ENCODE peak calls at places on chromosomes 6 and 20, in eight cellular contexts. Q, J, S, V, Y, F, E and A are unnamed samples.

GRCh38 chr20:20497242-20497985 is 129.5 kb downstream of the INSM1 start:
- DNase-seq in Q (no peak), J (no peak), E (no peak), S (no peak), V (no peak), F (no peak), Y (no peak), A (no peak)

GRCh38 chr6:107866606-107867301 is 42.6 kb upstream of the SCML4 start:
- DNase-seq in V (peak), F (no peak), Y (no peak), E (no peak), S (no peak), J (peak), Q (peak), A (no peak)

GRCh38 chr6:144104898-144105487 is 9.6 kb upstream of the SF3B5 start:
- DNase-seq in F (no peak), Y (peak), E (no peak), V (peak), Q (peak), J (peak), S (no peak), A (no peak)

GRCh38 chr20:34412453-34412852 is 49.4 kb downstream of the ITCH start:
- DNase-seq in Q (no peak), V (no peak), Y (no peak), E (no peak), F (no peak), J (no peak), S (no peak), A (no peak)

GRCh38 chr6:156774872-156775405 is 2.2 kb upstream of the ARID1B start:
- DNase-seq in F (no peak), Y (no peak), E (no peak), V (no peak), J (no peak), S (no peak), Q (no peak), A (no peak)

GRCh38 chr6:168908887-168909286 is 344.8 kb downstream of the THBS2 start:
- DNase-seq in J (no peak), V (no peak), E (no peak), F (no peak), Y (no peak), S (no peak), Q (no peak), A (no peak)

GRCh38 chr6:57143690-57144089 is 28.4 kb upstream of the BAG2 start:
- DNase-seq in S (no peak), Y (no peak), E (no peak), J (no peak), V (no peak), F (no peak), Q (no peak), A (no peak)

GRCh38 chr20:41249371-41249770 is 68.2 kb downstream of the ZHX3 start:
- DNase-seq in Q (no peak), V (no peak), Y (no peak), S (no peak), J (peak), F (no peak), E (no peak), A (peak)

GRCh38 chr20:52031574-52032303 is 159.8 kb downstream of the ZFP64 start:
- DNase-seq in V (peak), E (no peak), J (no peak), Q (no peak), Y (no peak), F (no peak), S (no peak), A (no peak)

GRCh38 chr6:151806757-151807512 is 547 bp upstream of the ESR1 start:
- DNase-seq in S (peak), V (no peak), Y (no peak), E (no peak), J (no peak), Q (no peak), F (no peak), A (no peak)

GRCh38 chr20:1297486-1297885 is 31.4 kb downstream of the SNPH start:
- DNase-seq in V (no peak), F (peak), Q (no peak), S (no peak), Y (no peak), E (no peak), J (no peak), A (no peak)

GRCh38 chr6:116278853-116279231 is 888 bp downstream of the TSPYL1 start:
- DNase-seq in Y (no peak), E (no peak), J (peak), F (peak), S (no peak), Q (no peak), V (peak), A (no peak)

GRCh38 chr20:47396762-47397476 is 40.4 kb upstream of the ZMYND8 start:
- DNase-seq in Q (no peak), E (no peak), F (no peak), Y (no peak), V (peak), J (no peak), S (no peak), A (no peak)

GRCh38 chr6:45502446-45502845 is 124.7 kb upstream of the SUPT3H start:
- DNase-seq in J (no peak), E (no peak), Q (no peak), F (no peak), S (no peak), V (no peak), Y (no peak), A (no peak)

GRCh38 chr20:44738779-44739477 is 6.7 kb upstream of the KCNK15 start:
- DNase-seq in Q (peak), S (peak), E (peak), Y (no peak), J (peak), F (no peak), V (peak), A (peak)

GRCh38 chr6:1525364-1526038 is 84.2 kb upstream of the FOXC1 start:
- DNase-seq in S (no peak), Y (no peak), V (no peak), F (no peak), E (no peak), J (no peak), Q (no peak), A (no peak)

DNA sequence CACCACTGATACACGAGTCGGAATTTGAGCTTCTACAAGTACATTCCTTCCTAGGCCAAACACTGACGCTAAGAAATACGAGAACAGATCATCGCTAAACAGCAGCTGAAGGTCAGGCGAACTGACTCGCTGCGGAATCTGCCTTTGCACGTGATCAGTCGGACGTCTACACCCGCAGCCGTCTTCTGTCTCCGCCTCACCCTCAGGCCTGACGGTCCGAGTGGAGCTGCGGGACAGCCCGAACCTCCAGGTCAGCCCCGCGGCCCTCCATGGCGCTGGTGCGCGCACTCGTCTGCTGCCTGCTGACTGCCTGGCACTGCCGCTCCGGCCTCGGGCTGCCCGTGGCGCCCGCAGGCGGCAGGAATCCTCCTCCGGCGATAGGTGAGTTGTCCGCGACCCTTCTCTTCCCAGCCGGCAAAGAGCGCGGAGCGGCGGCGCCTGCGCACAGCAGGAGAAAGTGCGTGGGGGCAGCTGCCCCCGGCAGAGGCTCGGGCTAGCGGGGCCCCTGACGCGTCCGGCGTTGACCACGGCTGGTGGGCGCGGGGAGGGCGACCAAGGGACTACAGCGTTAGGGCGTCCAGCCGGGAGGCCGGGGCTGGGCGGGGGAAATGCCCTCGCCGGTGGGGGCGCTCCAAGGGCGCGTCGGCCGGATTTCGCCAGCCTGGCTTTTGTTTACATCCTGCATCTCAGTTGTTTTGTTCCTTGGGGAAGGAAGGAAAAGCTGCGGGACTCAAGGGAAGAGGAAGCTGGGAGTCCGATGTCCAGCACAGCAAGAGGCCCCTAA is at the start of gene SMPDL3A:
- DNase-seq in Y (peak), F (peak), S (peak), V (peak), E (peak), J (peak), Q (peak), A (peak)
- TF ChIP-seq POLR2AphosphoS5 in Y (no peak), F (peak), S (peak), V (peak), E (no peak), J (no peak), Q (peak), A (no peak)

DNA sequence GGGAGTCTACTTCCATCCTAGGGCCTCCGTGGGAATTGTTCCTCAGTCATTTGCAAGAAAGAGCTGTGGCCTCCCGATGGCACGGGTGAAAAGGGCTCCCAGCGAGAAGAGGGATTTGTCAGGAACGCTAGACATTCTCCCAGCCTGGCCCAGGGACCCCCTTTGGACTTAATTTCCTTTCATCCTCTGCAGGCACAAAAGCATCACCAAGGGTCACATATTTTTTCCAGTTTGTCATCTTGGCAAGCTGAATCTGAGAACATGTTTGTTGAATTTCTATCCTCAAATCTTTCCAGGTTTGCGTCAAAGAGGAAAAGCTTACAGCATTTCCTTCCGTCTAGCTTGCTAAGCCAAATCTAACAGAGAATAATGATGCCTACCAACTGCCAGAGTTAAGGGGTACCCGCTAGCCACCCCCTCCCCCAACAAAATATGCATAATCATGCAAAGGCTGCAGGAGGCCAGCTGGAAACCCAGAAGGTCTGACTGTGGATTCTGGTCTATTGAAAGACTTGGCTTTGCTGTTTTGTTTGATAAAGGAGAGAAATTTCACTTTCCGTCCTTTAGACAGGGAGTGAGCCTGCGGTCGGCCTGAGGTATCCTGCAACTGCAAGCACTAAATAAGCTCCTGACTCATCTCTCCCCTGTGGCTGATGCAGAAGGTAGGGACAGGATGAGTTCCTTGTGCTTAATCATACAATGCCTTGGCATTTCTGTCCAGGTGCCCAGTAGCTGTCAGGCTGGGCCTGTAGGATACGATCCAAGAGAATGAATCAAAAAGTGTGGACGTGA is 23.1 kb downstream of the PSMG4 start:
- DNase-seq in Q (no peak), Y (no peak), E (no peak), J (no peak), F (peak), V (no peak), S (no peak), A (no peak)
- TF ChIP-seq POLR2AphosphoS5 in Q (no peak), Y (no peak), E (no peak), J (no peak), F (no peak), V (no peak), S (no peak), A (no peak)

DNA sequence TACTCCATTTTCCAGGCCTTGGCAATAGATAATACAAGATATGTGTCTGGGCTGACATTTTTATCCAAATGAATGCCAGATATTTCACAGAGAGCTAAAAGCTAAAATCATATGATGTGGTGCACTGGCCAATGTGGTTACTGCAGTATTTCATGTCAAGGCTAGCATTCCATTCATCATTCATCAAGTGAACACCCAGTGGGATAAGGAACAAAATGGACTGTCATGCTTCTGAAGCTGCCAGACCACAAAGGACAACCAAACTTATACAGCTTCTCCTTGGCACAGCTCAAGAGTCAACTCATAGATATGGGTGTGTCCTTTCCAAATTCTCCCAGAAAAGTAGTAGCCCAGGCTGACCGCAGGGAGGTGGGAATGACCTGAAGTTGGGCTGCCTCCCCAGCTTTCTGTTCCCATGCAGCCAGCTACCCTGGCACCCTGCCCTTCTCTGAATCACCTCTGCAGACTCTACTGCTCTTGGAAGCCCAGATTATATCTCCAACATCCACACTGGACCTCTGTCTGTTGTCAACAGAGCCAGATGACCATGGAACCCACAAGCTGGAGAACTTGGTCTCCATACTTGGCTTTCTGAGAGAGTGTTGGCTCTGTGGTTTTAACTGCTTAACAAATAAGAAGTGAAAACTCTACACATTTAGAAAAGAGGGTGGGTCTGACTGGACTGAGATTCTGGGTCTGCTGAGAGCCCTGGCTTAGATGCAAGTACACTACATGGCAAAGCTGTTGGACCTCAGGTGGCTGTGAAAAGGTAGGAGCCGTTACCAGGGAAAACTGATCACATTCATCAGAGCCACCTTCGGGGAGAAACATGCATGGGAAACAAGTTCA is 122.8 kb downstream of the ALDH8A1 start:
- DNase-seq in V (no peak), Y (no peak), E (no peak), S (no peak), F (no peak), Q (no peak), J (no peak), A (no peak)
- TF ChIP-seq POLR2AphosphoS5 in V (no peak), Y (no peak), E (no peak), S (no peak), F (no peak), Q (no peak), J (no peak), A (no peak)

GRCh38 chr6:111666812-111667211 is 61.1 kb upstream of the TRAF3IP2 start:
- DNase-seq in J (no peak), V (no peak), E (no peak), Y (no peak), F (no peak), Q (no peak), S (no peak), A (no peak)
- TF ChIP-seq POLR2AphosphoS5 in J (no peak), V (no peak), E (no peak), Y (no peak), F (no peak), Q (no peak), S (no peak), A (no peak)

DNA sequence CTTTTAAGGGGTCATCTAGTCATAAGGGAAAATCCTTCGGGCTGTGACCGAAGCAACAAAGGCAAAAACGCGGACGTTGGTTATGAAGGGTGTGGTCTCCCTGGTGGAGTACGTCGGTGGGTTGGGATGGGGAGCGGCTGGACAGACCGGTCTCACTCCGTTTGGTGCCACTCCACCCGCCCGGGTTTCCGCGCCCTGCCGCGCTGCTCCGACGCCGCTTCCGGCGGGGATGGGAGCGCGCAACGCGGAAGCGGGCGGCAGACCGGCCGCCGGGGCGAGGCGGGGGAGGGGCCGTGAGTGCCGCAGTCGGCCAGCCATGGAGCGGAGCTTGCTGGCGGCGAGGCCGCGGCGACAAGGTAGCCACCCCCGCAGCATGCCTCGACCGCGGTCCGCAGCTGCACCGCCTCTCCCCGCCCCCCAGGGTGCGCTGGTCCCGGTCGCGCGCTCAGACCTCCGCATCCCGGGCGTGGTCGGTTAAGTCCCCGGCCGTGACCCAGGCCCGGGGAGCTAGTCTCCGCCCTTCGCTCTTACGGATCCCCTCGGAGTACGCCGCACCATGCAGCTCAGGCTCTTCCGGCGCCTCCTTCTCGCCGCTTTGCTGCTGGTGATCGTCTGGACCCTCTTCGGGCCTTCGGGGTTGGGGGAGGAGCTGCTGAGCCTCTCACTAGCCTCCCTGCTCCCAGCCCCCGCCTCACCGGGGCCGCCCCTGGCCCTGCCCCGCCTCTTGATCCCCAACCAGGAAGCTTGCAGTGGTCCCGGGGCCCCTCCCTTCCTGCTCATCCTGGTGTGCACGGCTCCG is at the start of gene B3GALT4:
- DNase-seq in Q (no peak), S (peak), E (peak), F (peak), V (no peak), J (peak), Y (no peak), A (peak)
- TF ChIP-seq POLR2AphosphoS5 in Q (peak), S (peak), E (peak), F (peak), V (no peak), J (peak), Y (peak), A (peak)

GRCh38 chr20:31681128-31681727 is 41.4 kb downstream of the BCL2L1 start:
- DNase-seq in Q (no peak), V (no peak), Y (no peak), J (no peak), S (no peak), E (no peak), F (peak), A (no peak)

GRCh38 chr20:31680286-31681127 is 42.2 kb downstream of the BCL2L1 start:
- DNase-seq in S (no peak), Q (no peak), Y (no peak), J (no peak), V (no peak), E (no peak), F (no peak), A (no peak)

GRCh38 chr20:31677553-31678260 is 40.0 kb downstream of the COX4I2 start:
- DNase-seq in S (no peak), V (no peak), Y (no peak), J (no peak), Q (no peak), E (no peak), F (no peak), A (no peak)

GRCh38 chr20:31678389-31679356 is 41.0 kb downstream of the COX4I2 start:
- DNase-seq in S (no peak), F (no peak), E (no peak), V (peak), J (peak), Y (no peak), Q (no peak), A (no peak)

DNA sequence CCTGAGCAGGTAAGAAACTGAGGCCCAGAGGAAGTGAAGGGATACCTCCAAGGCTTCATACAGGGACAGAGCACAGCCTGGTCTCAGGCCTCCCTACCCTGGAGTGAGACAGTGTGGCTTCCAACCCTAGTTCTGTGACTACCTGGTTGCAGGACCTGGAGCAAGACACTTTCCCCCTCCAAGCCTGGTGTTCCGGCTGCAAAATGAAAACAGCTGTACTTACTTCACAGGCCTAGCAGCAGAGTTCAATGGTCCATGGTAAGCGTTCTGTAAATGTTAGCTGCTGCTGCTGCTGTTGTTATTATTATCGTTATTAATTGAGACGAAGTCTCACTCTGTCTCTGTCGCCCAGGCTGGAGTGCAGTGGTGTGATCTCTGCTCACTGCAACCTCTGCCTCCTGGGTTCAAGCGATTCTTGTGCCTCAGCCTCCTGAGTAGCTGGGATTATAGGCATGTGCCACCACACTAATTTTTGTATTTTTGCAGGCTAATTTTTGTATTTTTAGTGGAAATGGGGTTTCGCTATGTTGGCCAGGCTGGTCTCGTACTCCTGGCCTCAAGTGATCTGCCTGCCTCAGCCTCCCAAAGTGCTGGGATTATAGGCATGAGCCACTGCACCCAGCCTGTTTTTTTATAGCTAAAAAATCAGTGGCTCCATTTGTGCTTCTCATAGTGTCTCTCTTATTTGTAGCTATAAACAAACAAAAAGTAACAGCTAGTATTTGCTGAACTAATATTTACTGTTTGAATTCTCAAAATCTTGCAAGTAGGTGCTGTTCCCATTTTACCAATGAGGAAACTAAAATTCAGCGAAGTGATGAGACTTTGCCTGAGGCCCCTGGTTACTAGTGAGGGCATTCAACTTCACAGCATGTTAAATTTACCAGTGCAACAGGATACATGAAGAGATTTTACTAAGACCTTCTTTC is 41.9 kb downstream of the COX4I2 start:
- DNase-seq in Q (no peak), E (no peak), S (no peak), V (peak), J (no peak), Y (no peak), F (no peak), A (no peak)
- TF ChIP-seq POLR2AphosphoS5 in Q (no peak), E (no peak), S (no peak), V (no peak), J (no peak), Y (no peak), F (no peak), A (no peak)